ENCODE peak calls at places on chromosomes 1 and 21, in six cellular contexts. One of them, this sample, is unnamed.

GRCh38 chr1:162854245-162854860 is 6.6 kb downstream of the CCDC190 start:
- DNase-seq in skeletal muscle cell: no peak
- DNase-seq in T1000: peak
- DNase-seq in stimulated activated CD4-positive, alpha-beta T cell treated with anti-CD3 and anti-CD28 coated beads, Interleukin-2, amount 100 ng/mL, for 48 hours: peak
- DNase-seq in COR-L47: peak
- DNase-seq in amygdala: peak
- DNase-seq in this sample: peak

GRCh38 chr1:94067196-94067595 is 53.8 kb downstream of the ABCA4 start:
- DNase-seq in skeletal muscle cell: peak
- DNase-seq in COR-L47: no peak
- DNase-seq in amygdala: no peak
- DNase-seq in stimulated activated CD4-positive, alpha-beta T cell treated with anti-CD3 and anti-CD28 coated beads, Interleukin-2, amount 100 ng/mL, for 48 hours: no peak
- DNase-seq in T1000: no peak
- DNase-seq in this sample: no peak

GRCh38 chr1:119220980-119221379 is 80.5 kb upstream of the WARS2 start:
- DNase-seq in stimulated activated CD4-positive, alpha-beta T cell treated with anti-CD3 and anti-CD28 coated beads, Interleukin-2, amount 100 ng/mL, for 48 hours: no peak
- DNase-seq in T1000: no peak
- DNase-seq in COR-L47: no peak
- DNase-seq in amygdala: no peak
- DNase-seq in skeletal muscle cell: peak
- DNase-seq in this sample: no peak

GRCh38 chr1:92599184-92599583 is 112.5 kb upstream of the GFI1 start:
- DNase-seq in stimulated activated CD4-positive, alpha-beta T cell treated with anti-CD3 and anti-CD28 coated beads, Interleukin-2, amount 100 ng/mL, for 48 hours: no peak
- DNase-seq in amygdala: no peak
- DNase-seq in T1000: no peak
- DNase-seq in skeletal muscle cell: peak
- DNase-seq in COR-L47: peak
- DNase-seq in this sample: no peak

GRCh38 chr1:177526201-177526600 is 355.4 kb downstream of the BRINP2 start:
- DNase-seq in amygdala: no peak
- DNase-seq in T1000: no peak
- DNase-seq in stimulated activated CD4-positive, alpha-beta T cell treated with anti-CD3 and anti-CD28 coated beads, Interleukin-2, amount 100 ng/mL, for 48 hours: no peak
- DNase-seq in skeletal muscle cell: no peak
- DNase-seq in COR-L47: no peak
- DNase-seq in this sample: no peak

GRCh38 chr1:214364335-214364734 is 83.4 kb downstream of the SMYD2 start:
- DNase-seq in T1000: no peak
- DNase-seq in COR-L47: no peak
- DNase-seq in stimulated activated CD4-positive, alpha-beta T cell treated with anti-CD3 and anti-CD28 coated beads, Interleukin-2, amount 100 ng/mL, for 48 hours: no peak
- DNase-seq in amygdala: peak
- DNase-seq in skeletal muscle cell: no peak
- DNase-seq in this sample: no peak

GRCh38 chr1:85582687-85583354 is 2.3 kb downstream of the CCN1 start:
- DNase-seq in skeletal muscle cell: no peak
- DNase-seq in T1000: no peak
- DNase-seq in COR-L47: no peak
- DNase-seq in stimulated activated CD4-positive, alpha-beta T cell treated with anti-CD3 and anti-CD28 coated beads, Interleukin-2, amount 100 ng/mL, for 48 hours: no peak
- DNase-seq in amygdala: no peak
- DNase-seq in this sample: no peak

GRCh38 chr1:204520834-204521709 is 4.9 kb downstream of the MDM4 start:
- DNase-seq in COR-L47: no peak
- DNase-seq in amygdala: no peak
- DNase-seq in T1000: no peak
- DNase-seq in stimulated activated CD4-positive, alpha-beta T cell treated with anti-CD3 and anti-CD28 coated beads, Interleukin-2, amount 100 ng/mL, for 48 hours: no peak
- DNase-seq in skeletal muscle cell: peak
- DNase-seq in this sample: no peak

GRCh38 chr1:228037401-228038386 is 30.9 kb downstream of the WNT3A start:
- DNase-seq in COR-L47: no peak
- DNase-seq in amygdala: no peak
- DNase-seq in stimulated activated CD4-positive, alpha-beta T cell treated with anti-CD3 and anti-CD28 coated beads, Interleukin-2, amount 100 ng/mL, for 48 hours: peak
- DNase-seq in T1000: no peak
- DNase-seq in skeletal muscle cell: no peak
- DNase-seq in this sample: no peak

GRCh38 chr21:27513016-27513415 is 546.1 kb upstream of the ADAMTS5 start:
- DNase-seq in amygdala: no peak
- DNase-seq in skeletal muscle cell: no peak
- DNase-seq in COR-L47: no peak
- DNase-seq in stimulated activated CD4-positive, alpha-beta T cell treated with anti-CD3 and anti-CD28 coated beads, Interleukin-2, amount 100 ng/mL, for 48 hours: no peak
- DNase-seq in T1000: no peak
- DNase-seq in this sample: no peak

GRCh38 chr1:60367522-60367921 is 294.0 kb upstream of the C1orf87 start:
- DNase-seq in skeletal muscle cell: no peak
- DNase-seq in stimulated activated CD4-positive, alpha-beta T cell treated with anti-CD3 and anti-CD28 coated beads, Interleukin-2, amount 100 ng/mL, for 48 hours: no peak
- DNase-seq in amygdala: peak
- DNase-seq in T1000: no peak
- DNase-seq in COR-L47: no peak
- DNase-seq in this sample: no peak

GRCh38 chr1:1400576-1401456 is 1.7 kb upstream of the CCNL2 start:
- DNase-seq in skeletal muscle cell: no peak
- DNase-seq in COR-L47: no peak
- DNase-seq in amygdala: no peak
- DNase-seq in stimulated activated CD4-positive, alpha-beta T cell treated with anti-CD3 and anti-CD28 coated beads, Interleukin-2, amount 100 ng/mL, for 48 hours: no peak
- DNase-seq in T1000: no peak
- DNase-seq in this sample: no peak

GRCh38 chr1:105664495-105664894 is 1392.0 kb upstream of the PRMT6 start:
- DNase-seq in amygdala: no peak
- DNase-seq in stimulated activated CD4-positive, alpha-beta T cell treated with anti-CD3 and anti-CD28 coated beads, Interleukin-2, amount 100 ng/mL, for 48 hours: no peak
- DNase-seq in T1000: no peak
- DNase-seq in COR-L47: no peak
- DNase-seq in skeletal muscle cell: no peak
- DNase-seq in this sample: no peak

GRCh38 chr1:62384276-62385005 is 52.4 kb upstream of the USP1 start:
- DNase-seq in T1000: no peak
- DNase-seq in amygdala: no peak
- DNase-seq in COR-L47: peak
- DNase-seq in stimulated activated CD4-positive, alpha-beta T cell treated with anti-CD3 and anti-CD28 coated beads, Interleukin-2, amount 100 ng/mL, for 48 hours: no peak
- DNase-seq in skeletal muscle cell: peak
- DNase-seq in this sample: peak

GRCh38 chr1:111516008-111516535 is 12.6 kb upstream of the ADORA3 start:
- DNase-seq in COR-L47: no peak
- DNase-seq in T1000: no peak
- DNase-seq in stimulated activated CD4-positive, alpha-beta T cell treated with anti-CD3 and anti-CD28 coated beads, Interleukin-2, amount 100 ng/mL, for 48 hours: no peak
- DNase-seq in skeletal muscle cell: no peak
- DNase-seq in amygdala: peak
- DNase-seq in this sample: no peak

GRCh38 chr1:227654858-227655752 is 80.0 kb downstream of the JMJD4 start:
- DNase-seq in T1000: no peak
- DNase-seq in COR-L47: no peak
- DNase-seq in amygdala: no peak
- DNase-seq in skeletal muscle cell: no peak
- DNase-seq in stimulated activated CD4-positive, alpha-beta T cell treated with anti-CD3 and anti-CD28 coated beads, Interleukin-2, amount 100 ng/mL, for 48 hours: no peak
- DNase-seq in this sample: no peak

GRCh38 chr1:185477638-185478216 is 160.7 kb upstream of the IVNS1ABP start:
- DNase-seq in T1000: no peak
- DNase-seq in stimulated activated CD4-positive, alpha-beta T cell treated with anti-CD3 and anti-CD28 coated beads, Interleukin-2, amount 100 ng/mL, for 48 hours: no peak
- DNase-seq in skeletal muscle cell: no peak
- DNase-seq in COR-L47: peak
- DNase-seq in amygdala: no peak
- DNase-seq in this sample: peak

GRCh38 chr1:150997949-150998348 is 8.8 kb downstream of the MINDY1 start:
- DNase-seq in COR-L47: no peak
- DNase-seq in T1000: no peak
- DNase-seq in stimulated activated CD4-positive, alpha-beta T cell treated with anti-CD3 and anti-CD28 coated beads, Interleukin-2, amount 100 ng/mL, for 48 hours: no peak
- DNase-seq in skeletal muscle cell: no peak
- DNase-seq in amygdala: no peak
- DNase-seq in this sample: no peak

GRCh38 chr1:151061012-151061401 is 810 bp downstream of the MLLT11 start:
- DNase-seq in amygdala: no peak
- DNase-seq in stimulated activated CD4-positive, alpha-beta T cell treated with anti-CD3 and anti-CD28 coated beads, Interleukin-2, amount 100 ng/mL, for 48 hours: no peak
- DNase-seq in skeletal muscle cell: no peak
- DNase-seq in T1000: no peak
- DNase-seq in COR-L47: peak
- DNase-seq in this sample: no peak

GRCh38 chr1:107912614-107913013 is 52.4 kb downstream of the VAV3 start:
- DNase-seq in stimulated activated CD4-positive, alpha-beta T cell treated with anti-CD3 and anti-CD28 coated beads, Interleukin-2, amount 100 ng/mL, for 48 hours: no peak
- DNase-seq in amygdala: no peak
- DNase-seq in T1000: no peak
- DNase-seq in COR-L47: no peak
- DNase-seq in skeletal muscle cell: no peak
- DNase-seq in this sample: no peak

GRCh38 chr1:42439940-42440339 is 15.9 kb downstream of the ZMYND12 start:
- DNase-seq in amygdala: no peak
- DNase-seq in T1000: no peak
- DNase-seq in skeletal muscle cell: no peak
- DNase-seq in stimulated activated CD4-positive, alpha-beta T cell treated with anti-CD3 and anti-CD28 coated beads, Interleukin-2, amount 100 ng/mL, for 48 hours: no peak
- DNase-seq in COR-L47: no peak
- DNase-seq in this sample: no peak